ENCODE peak calls at places on chromosome 6, in four cellular contexts. B is HepG2, E is lower lobe of right lung, S is mesendoderm. K is an unnamed sample.

GRCh38 chr6:88376759-88377387 is 210.7 kb upstream of the CNR1 start:
- DNase-seq in B (no peak), E (no peak), S (no peak), K (no peak)

GRCh38 chr6:12351672-12352071 is 61.5 kb downstream of the EDN1 start:
- DNase-seq in B (no peak), E (no peak), S (peak; percentile 57), K (no peak)

GRCh38 chr6:72424476-72424875 is 197.4 kb upstream of the KCNQ5 start:
- DNase-seq in B (no peak), E (no peak), S (no peak), K (no peak)

GRCh38 chr6:69835414-69836179 is 30.8 kb upstream of the COL19A1 start:
- DNase-seq in B (peak; percentile 41), E (no peak), S (peak; percentile 73), K (peak; percentile 35)

GRCh38 chr6:84870693-84871092 is 106.3 kb upstream of the TBX18 start:
- DNase-seq in B (no peak), E (no peak), S (peak; percentile 16), K (no peak)

GRCh38 chr6:111992851-111993250 is 61.1 kb upstream of the CCN6 start:
- DNase-seq in B (no peak), E (no peak), S (no peak), K (no peak)

GRCh38 chr6:158481612-158482473 is 78.0 kb upstream of the TMEM181 start:
- DNase-seq in B (no peak), E (no peak), S (peak; percentile 22), K (no peak)

GRCh38 chr6:111808493-111808892 is 64.8 kb downstream of the FYN start:
- DNase-seq in B (no peak), E (no peak), S (no peak), K (no peak)

GRCh38 chr6:38404355-38404754 is 235.4 kb downstream of the BTBD9 start:
- DNase-seq in B (peak; percentile 35), E (no peak), S (no peak), K (no peak)

GRCh38 chr6:18122128-18123093 is at the start of gene NHLRC1:
- DNase-seq in B (peak; percentile 84), E (peak; percentile 94), S (peak; percentile 90), K (peak; percentile 82)

GRCh38 chr6:168956884-168957730 is 296.5 kb downstream of the THBS2 start:
- DNase-seq in B (peak; percentile 67), E (peak; percentile 57), S (peak; percentile 84), K (peak; percentile 71)

GRCh38 chr6:110944681-110945151 is 13.8 kb upstream of the GTF3C6 start:
- DNase-seq in B (peak; percentile 9), E (no peak), S (no peak), K (no peak)

GRCh38 chr6:149153637-149154036 is 163.9 kb upstream of the TAB2 start:
- DNase-seq in B (no peak), E (no peak), S (no peak), K (no peak)

GRCh38 chr6:9143140-9143539 is 707.8 kb upstream of the SLC35B3 start:
- DNase-seq in B (no peak), E (no peak), S (no peak), K (no peak)

GRCh38 chr6:34059136-34059731 is 86.7 kb downstream of the GRM4 start:
- DNase-seq in B (no peak), E (no peak), S (no peak), K (no peak)

GRCh38 chr6:88302769-88303230 is 136.7 kb upstream of the CNR1 start:
- DNase-seq in B (no peak), E (no peak), S (no peak), K (no peak)

GRCh38 chr6:14228571-14228970 is 111.0 kb downstream of the CD83 start:
- DNase-seq in B (no peak), E (no peak), S (no peak), K (no peak)

GRCh38 chr6:34521463-34522288 is 34.5 kb downstream of the SPDEF start:
- DNase-seq in B (no peak), E (peak; percentile 42), S (no peak), K (no peak)

GRCh38 chr6:142302427-142303190 is 802 bp downstream of the ADGRG6 start:
- DNase-seq in B (peak; percentile 55), E (no peak), S (peak; percentile 34), K (no peak)

GRCh38 chr6:109446541-109446940 is 6.0 kb downstream of the SMPD2 start:
- DNase-seq in B (no peak), E (no peak), S (no peak), K (no peak)

GRCh38 chr6:47908271-47908670 is 126.4 kb downstream of the OPN5 start:
- DNase-seq in B (no peak), E (no peak), S (no peak), K (no peak)

GRCh38 chr6:142474446-142475289 is 172.9 kb downstream of the ADGRG6 start:
- DNase-seq in B (peak; percentile 63), E (no peak), S (peak; percentile 86), K (peak; percentile 57)

GRCh38 chr6:53483423-53484353 is 61.2 kb downstream of the GCLC start:
- DNase-seq in B (peak; percentile 26), E (no peak), S (peak; percentile 11), K (peak; percentile 40)

GRCh38 chr6:73691512-73691911 is 4.5 kb upstream of the CD109 start:
- DNase-seq in B (no peak), E (no peak), S (no peak), K (no peak)

GRCh38 chr6:44561062-44561591 is 173.6 kb downstream of the CDC5L start:
- DNase-seq in B (no peak), E (no peak), S (no peak), K (no peak)

GRCh38 chr6:160088069-160088773 is 33.4 kb upstream of the SLC22A1 start:
- DNase-seq in B (peak; percentile 33), E (no peak), S (peak; percentile 58), K (peak; percentile 65)

GRCh38 chr6:15299430-15300131 is 53.7 kb downstream of the JARID2 start:
- DNase-seq in B (peak; percentile 60), E (peak; percentile 56), S (no peak), K (no peak)

GRCh38 chr6:15309611-15310283 is 63.9 kb downstream of the JARID2 start:
- DNase-seq in B (no peak), E (no peak), S (peak; percentile 74), K (peak; percentile 51)

GRCh38 chr6:157769776-157770430 is 53.1 kb upstream of the SNX9 start:
- DNase-seq in B (no peak), E (no peak), S (no peak), K (no peak)

GRCh38 chr6:24444588-24444987 is 41.9 kb downstream of the MRS2 start:
- DNase-seq in B (no peak), E (no peak), S (no peak), K (no peak)

GRCh38 chr6:6351626-6352025 is 31.2 kb upstream of the F13A1 start:
- DNase-seq in B (no peak), E (no peak), S (no peak), K (no peak)

GRCh38 chr6:169799474-169799926 is 48.1 kb downstream of the ERMARD start:
- DNase-seq in B (peak; percentile 95), E (no peak), S (peak; percentile 13), K (no peak)

GRCh38 chr6:149044394-149044965 is 273.0 kb upstream of the TAB2 start:
- DNase-seq in B (no peak), E (no peak), S (no peak), K (no peak)

GRCh38 chr6:45420083-45420908 is 42.6 kb upstream of the SUPT3H start:
- DNase-seq in B (no peak), E (peak; percentile 47), S (peak; percentile 16), K (no peak)

GRCh38 chr6:16429669-16430068 is 191.3 kb downstream of the GMPR start:
- DNase-seq in B (no peak), E (no peak), S (no peak), K (no peak)

GRCh38 chr6:16434885-16435284 is 196.5 kb downstream of the GMPR start:
- DNase-seq in B (no peak), E (no peak), S (peak; percentile 13), K (no peak)

GRCh38 chr6:16433338-16433737 is 195.0 kb downstream of the GMPR start:
- DNase-seq in B (no peak), E (no peak), S (no peak), K (no peak)

GRCh38 chr6:16430661-16431089 is 192.3 kb downstream of the GMPR start:
- DNase-seq in B (peak; percentile 75), E (no peak), S (no peak), K (no peak)

GRCh38 chr6:16432075-16433032 is 194.0 kb downstream of the GMPR start:
- DNase-seq in B (no peak), E (no peak), S (no peak), K (no peak)
- H3K4me3 ChIP-seq in B (no peak overlapping the region), E (no peak overlapping the region), S (no peak overlapping the region), K (no peak overlapping the region)

DNA sequence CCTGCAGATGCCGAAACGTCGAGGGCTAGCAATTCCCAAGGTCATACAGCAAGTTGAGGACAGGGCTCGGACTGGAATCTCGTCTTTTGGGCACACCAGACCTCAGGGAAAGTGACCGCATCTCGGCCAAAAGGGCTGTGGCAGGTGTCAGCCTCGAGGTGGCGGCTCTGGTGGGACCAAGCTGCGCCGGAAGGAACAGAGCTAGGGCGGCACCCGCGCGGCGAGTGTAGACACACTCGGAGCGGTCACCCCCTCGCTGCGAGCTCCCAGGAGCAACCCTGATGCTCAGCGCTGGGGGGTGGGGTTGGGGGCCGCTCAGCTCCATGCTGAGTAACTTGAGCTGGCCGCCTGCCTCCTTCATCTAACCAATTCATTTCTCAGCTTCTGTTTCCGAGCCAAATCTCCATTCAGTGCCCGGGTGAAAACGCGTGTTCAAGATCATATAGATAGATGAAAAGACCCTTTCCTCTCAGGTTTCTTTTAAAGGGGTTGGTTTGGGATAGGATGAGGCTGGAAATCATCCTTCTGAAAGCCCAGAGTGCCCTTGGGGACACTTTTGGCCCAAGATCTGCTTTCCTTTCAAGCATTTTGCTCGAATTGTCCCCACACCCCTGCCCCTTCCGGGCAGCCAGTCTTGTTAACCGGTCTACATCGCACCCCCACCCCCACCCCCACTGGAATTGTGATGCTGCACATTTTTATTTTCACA is 2.3 kb upstream of the TUBB2B start:
- DNase-seq in B (no peak), E (no peak), S (peak; percentile 79), K (peak; percentile 54)
- H3K4me1 ChIP-seq in B (peaks cover 55% of the 10 kb centered on the region), E (peaks cover 58% of the 10 kb centered on the region), S (no peaks in the 10 kb centered on the region), K (peaks cover 12% of the 10 kb centered on the region)

GRCh38 chr6:68635412-68635705 is 277 bp downstream of the ADGRB3 start:
- DNase-seq in B (no peak), E (no peak), S (no peak), K (no peak)
- H3K4me3 ChIP-seq in B (peak overlapping the region; percentile 76), E (peak overlapping the region; percentile 61), S (peak overlapping the region; percentile 15), K (peak overlapping the region; percentile 89)

GRCh38 chr6:89406157-89406556 is 5.9 kb downstream of the RRAGD start:
- DNase-seq in B (no peak), E (no peak), S (no peak), K (no peak)

GRCh38 chr6:89402776-89403175 is 9.3 kb downstream of the RRAGD start:
- DNase-seq in B (no peak), E (no peak), S (no peak), K (no peak)

GRCh38 chr6:89400050-89400449 is 12.0 kb downstream of the RRAGD start:
- DNase-seq in B (no peak), E (no peak), S (no peak), K (no peak)

GRCh38 chr6:89400912-89401399 is 11.1 kb downstream of the RRAGD start:
- DNase-seq in B (no peak), E (no peak), S (no peak), K (no peak)

DNA sequence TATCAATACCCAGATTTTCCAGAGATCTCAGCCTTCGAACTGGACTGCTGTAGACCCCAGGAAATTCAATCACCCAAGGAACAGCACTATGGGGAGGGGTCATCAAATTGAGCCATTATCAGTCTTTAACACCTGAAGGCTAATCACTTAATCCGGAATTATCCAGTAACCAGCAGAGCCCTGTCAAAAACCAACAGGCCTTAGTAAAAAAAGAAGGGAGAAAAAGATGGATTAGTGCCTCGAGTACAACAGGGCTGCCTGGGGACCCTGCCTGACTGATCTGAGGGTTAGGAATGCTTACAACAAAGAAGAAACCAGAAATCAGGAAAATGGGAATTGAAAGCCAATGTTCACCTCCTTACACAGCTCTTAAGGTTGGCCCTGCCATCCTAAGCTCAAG is 7.6 kb downstream of the RRAGD start:
- DNase-seq in B (no peak), E (no peak), S (no peak), K (no peak)
- H3K4me1 ChIP-seq in B (no peaks in the 10 kb centered on the region), E (peaks cover 5% of the 10 kb centered on the region), S (peaks cover 3% of the 10 kb centered on the region), K (no peaks in the 10 kb centered on the region)